ENCODE peak calls at places on chromosomes 11 and 22, in nine cellular contexts. J is mucosa of descending colon, R is PC-3, P is K562, I is MCF 10A, S is cardiac muscle cell, W is heart left ventricle, N is GM12864, F is hepatocyte. H is an unnamed sample.

GRCh38 chr11:70120674-70121073 is 42.6 kb downstream of the ANO1 start:
- DNase-seq in J (no peak), R (no peak), P (no peak), I (no peak), S (no peak), W (no peak), N (no peak), F (no peak), H (no peak)

GRCh38 chr11:34250732-34251639 is 106.8 kb downstream of the ABTB2 start:
- DNase-seq in J (peak; percentile 48), R (peak; percentile 91), P (peak; percentile 50), I (peak; percentile 80), S (no peak), W (peak; percentile 69), N (no peak), F (peak; percentile 18), H (peak; percentile 62)

GRCh38 chr11:121291896-121292502 is 572 bp upstream of the SC5D start:
- DNase-seq in J (no peak), R (peak; percentile 40), P (no peak), I (no peak), S (peak; percentile 7), W (no peak), N (peak; percentile 46), F (peak; percentile 19), H (no peak)

GRCh38 chr11:36793542-36793926 is 195.5 kb upstream of the RAG2 start:
- DNase-seq in J (no peak), R (peak; percentile 17), P (no peak), I (peak; percentile 24), S (no peak), W (no peak), N (no peak), F (peak; percentile 19), H (peak; percentile 5)

GRCh38 chr22:30802202-30803166 is 107.8 kb downstream of the OSBP2 start:
- DNase-seq in J (peak; percentile 93), R (peak; percentile 91), P (peak; percentile 92), I (peak; percentile 91), S (peak; percentile 96), W (peak; percentile 83), N (no peak), F (peak; percentile 96), H (peak; percentile 95)

GRCh38 chr11:119345685-119346084 is 820 bp downstream of the MFRP start:
- DNase-seq in J (no peak), R (no peak), P (no peak), I (no peak), S (no peak), W (no peak), N (no peak), F (no peak), H (no peak)

GRCh38 chr22:49238181-49239141 is 589.2 kb downstream of the BRD1 start:
- DNase-seq in J (no peak), R (no peak), P (no peak), I (no peak), S (no peak), W (no peak), N (no peak), F (no peak), H (no peak)

GRCh38 chr11:44564653-44565007 is 833 bp upstream of the CD82 start:
- DNase-seq in J (peak; percentile 76), R (peak; percentile 60), P (peak; percentile 30), I (peak; percentile 96), S (peak; percentile 90), W (peak; percentile 74), N (no peak), F (peak; percentile 79), H (peak; percentile 51)

GRCh38 chr11:33692013-33692504 is 8.6 kb downstream of the C11orf91 start:
- DNase-seq in J (no peak), R (peak; percentile 96), P (no peak), I (peak; percentile 91), S (peak; percentile 97), W (peak; percentile 66), N (no peak), F (peak; percentile 89), H (peak; percentile 84)

GRCh38 chr11:15912291-15912690 is 444.1 kb downstream of the SOX6 start:
- DNase-seq in J (no peak), R (no peak), P (no peak), I (no peak), S (no peak), W (no peak), N (no peak), F (no peak), H (no peak)

GRCh38 chr22:22463855-22464540 is 44.5 kb downstream of the ZNF280B start:
- DNase-seq in J (peak; percentile 20), R (peak; percentile 79), P (peak; percentile 99), I (peak; percentile 71), S (peak; percentile 81), W (peak; percentile 42), N (peak; percentile 24), F (peak; percentile 85), H (peak; percentile 59)

GRCh38 chr11:96329855-96330510 is 13.0 kb downstream of the MAML2 start:
- DNase-seq in J (no peak), R (no peak), P (no peak), I (no peak), S (no peak), W (no peak), N (no peak), F (no peak), H (no peak)

GRCh38 chr11:6606471-6607189 is 3.1 kb downstream of the ILK start:
- DNase-seq in J (peak; percentile 91), R (peak; percentile 78), P (peak; percentile 68), I (peak; percentile 81), S (peak; percentile 96), W (peak; percentile 96), N (peak; percentile 54), F (peak; percentile 96), H (peak; percentile 95)

DNA sequence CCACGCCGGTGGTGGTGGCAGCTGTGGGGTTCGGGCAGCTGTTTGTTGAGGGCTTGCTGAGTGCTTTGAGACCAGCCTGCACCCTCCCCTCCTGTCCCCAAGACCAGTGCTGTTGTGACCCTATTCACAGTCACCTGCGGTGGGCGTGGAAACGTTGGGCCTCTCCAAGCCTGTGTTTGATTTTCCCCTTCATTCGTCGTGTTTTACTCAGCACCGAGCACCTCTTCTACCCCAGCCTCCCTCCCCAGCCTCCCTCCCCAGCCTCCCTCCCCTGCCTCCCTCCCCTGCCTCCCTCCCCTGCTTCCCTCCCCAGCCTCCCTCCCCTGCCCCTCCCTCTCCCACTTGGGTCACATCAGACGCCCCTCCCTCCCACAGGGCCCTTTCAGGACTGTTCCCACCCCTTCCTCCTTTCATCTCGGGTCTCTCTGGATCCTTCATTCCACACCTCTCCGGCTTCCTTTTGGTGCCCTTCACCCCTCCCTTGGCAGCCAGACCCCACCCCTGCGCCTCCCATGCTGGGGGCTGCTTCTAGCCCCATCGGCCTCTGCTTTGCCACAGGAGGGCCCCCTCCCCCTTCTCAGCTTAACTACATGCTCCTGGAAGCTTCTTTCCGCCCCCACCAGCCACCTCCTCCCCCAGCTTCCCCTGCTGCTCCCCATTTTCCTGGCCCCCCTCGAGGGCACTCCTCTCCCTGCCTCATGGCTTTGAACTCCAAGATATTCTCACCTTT is 14.8 kb downstream of the FRMD8 start:
- DNase-seq in J (peak; percentile 49), R (no peak), P (no peak), I (no peak), S (no peak), W (no peak), N (no peak), F (no peak), H (no peak)
- TF ChIP-seq CTCF in J (no peak), R (no peak), P (no peak), I (no peak), S (no peak), W (no peak), N (no peak), F (no peak), H (no peak)

GRCh38 chr22:37259540-37260029 is 15.5 kb upstream of the RAC2 start:
- DNase-seq in J (no peak), R (peak; percentile 63), P (peak; percentile 45), I (peak; percentile 55), S (peak; percentile 67), W (no peak), N (no peak), F (peak; percentile 75), H (no peak)
- TF ChIP-seq CTCF in J (no peak), R (peak; percentile 71), P (peak; percentile 90), I (peak; percentile 55), S (peak; percentile 80), W (peak; percentile 33), N (peak; percentile 53), F (peak; percentile 62), H (no peak)

GRCh38 chr11:66311965-66312548 is 4.8 kb downstream of the CD248 start:
- DNase-seq in J (peak; percentile 95), R (peak; percentile 89), P (peak; percentile 90), I (peak; percentile 92), S (peak; percentile 95), W (peak; percentile 92), N (peak; percentile 86), F (peak; percentile 95), H (peak; percentile 90)
- TF ChIP-seq CTCF in J (peak; percentile 84), R (peak; percentile 98), P (peak; percentile 96), I (peak; percentile 97), S (peak; percentile 95), W (peak; percentile 96), N (peak; percentile 90), F (peak; percentile 94), H (peak; percentile 75)

GRCh38 chr11:94544832-94545640 is 1.3 kb downstream of the FUT4 start:
- DNase-seq in J (peak; percentile 72), R (no peak), P (no peak), I (no peak), S (peak; percentile 29), W (peak; percentile 16), N (no peak), F (peak; percentile 64), H (no peak)

GRCh38 chr11:94545641-94546470 is 2.1 kb downstream of the FUT4 start:
- DNase-seq in J (peak; percentile 22), R (no peak), P (no peak), I (no peak), S (no peak), W (no peak), N (no peak), F (peak; percentile 12), H (no peak)

GRCh38 chr11:94544582-94544831 is 786 bp downstream of the FUT4 start:
- DNase-seq in J (no peak), R (no peak), P (peak; percentile 52), I (no peak), S (no peak), W (peak; percentile 15), N (no peak), F (no peak), H (no peak)

GRCh38 chr11:94546886-94547285 is 3.2 kb downstream of the FUT4 start:
- DNase-seq in J (peak; percentile 37), R (peak; percentile 31), P (no peak), I (no peak), S (no peak), W (no peak), N (no peak), F (peak; percentile 40), H (no peak)

DNA sequence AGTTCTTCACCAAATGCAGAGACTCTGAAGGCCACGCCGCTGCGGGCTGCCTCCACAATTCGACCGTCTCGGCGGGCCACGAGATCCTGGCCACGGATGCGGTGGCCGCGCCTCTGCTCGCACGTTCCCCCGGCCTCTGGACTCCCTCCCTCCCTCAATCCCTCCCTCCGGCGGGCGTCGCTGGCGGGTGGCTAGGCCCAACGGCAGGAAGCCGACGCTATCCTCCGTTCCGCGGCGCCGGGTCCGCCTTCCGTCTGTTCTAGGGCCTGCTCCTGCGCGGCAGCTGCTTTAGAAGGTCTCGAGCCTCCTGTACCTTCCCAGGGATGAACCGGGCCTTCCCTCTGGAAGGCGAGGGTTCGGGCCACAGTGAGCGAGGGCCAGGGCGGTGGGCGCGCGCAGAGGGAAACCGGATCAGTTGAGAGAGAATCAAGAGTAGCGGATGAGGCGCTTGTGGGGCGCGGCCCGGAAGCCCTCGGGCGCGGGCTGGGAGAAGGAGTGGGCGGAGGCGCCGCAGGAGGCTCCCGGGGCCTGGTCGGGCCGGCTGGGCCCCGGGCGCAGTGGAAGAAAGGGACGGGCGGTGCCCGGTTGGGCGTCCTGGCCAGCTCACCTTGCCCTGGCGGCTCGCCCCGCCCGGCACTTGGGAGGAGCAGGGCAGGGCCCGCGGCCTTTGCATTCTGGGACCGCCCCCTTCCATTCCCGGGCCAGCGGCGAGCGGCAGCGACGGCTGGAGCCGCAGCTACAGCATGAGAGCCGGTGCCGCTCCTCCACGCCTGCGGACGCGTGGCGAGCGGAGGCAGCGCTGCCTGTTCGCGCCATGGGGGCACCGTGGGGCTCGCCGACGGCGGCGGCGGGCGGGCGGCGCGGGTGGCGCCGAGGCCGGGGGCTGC is at the start of gene FUT4:
- DNase-seq in J (peak; percentile 96), R (peak; percentile 97), P (peak; percentile 86), I (peak; percentile 85), S (peak; percentile 90), W (peak; percentile 86), N (peak; percentile 26), F (peak; percentile 95), H (peak; percentile 94)
- TF ChIP-seq CTCF in J (no peak), R (no peak), P (no peak), I (no peak), S (no peak), W (no peak), N (no peak), F (peak; percentile 5), H (no peak)

H was measured in Calu3.